ENCODE peak calls at places on chromosomes 4 and X, in four cellular contexts. Q is islet precursor cell, W is upper lobe of right lung, A is hypothalamus. P is an unnamed sample.

GRCh38 chrX:133297284-133297683 is 79.1 kb upstream of the TFDP3 start:
- DNase-seq in Q (no peak), W (no peak), A (no peak), P (no peak)

GRCh38 chrX:77447339-77448149 is at the start of gene FGF16:
- DNase-seq in Q (no peak), W (peak), A (no peak), P (no peak)

GRCh38 chrX:155333701-155334100 is 713 bp downstream of the CLIC2 start:
- DNase-seq in Q (no peak), W (no peak), A (no peak), P (no peak)

GRCh38 chr4:7679431-7679830 is 244.7 kb upstream of the PSAPL1 start:
- DNase-seq in Q (no peak), W (no peak), A (no peak), P (no peak)

GRCh38 chrX:5936438-5936837 is 292.2 kb downstream of the NLGN4X start:
- DNase-seq in Q (no peak), W (no peak), A (no peak), P (no peak)

GRCh38 chrX:37796805-37797204 is 16.9 kb downstream of the CYBB start:
- DNase-seq in Q (no peak), W (no peak), A (no peak), P (no peak)

GRCh38 chrX:45266456-45266855 is 65.8 kb upstream of the DIPK2B start:
- DNase-seq in Q (peak), W (no peak), A (no peak), P (no peak)

GRCh38 chr4:84324303-84324702 is 174.8 kb downstream of the NKX6-1 start:
- DNase-seq in Q (no peak), W (no peak), A (no peak), P (no peak)

GRCh38 chr4:106316773-106317409 is 541 bp downstream of the AIMP1 start:
- DNase-seq in Q (no peak), W (no peak), A (no peak), P (no peak)

GRCh38 chr4:16583764-16584163 is 314.7 kb downstream of the LDB2 start:
- DNase-seq in Q (no peak), W (no peak), A (no peak), P (no peak)

GRCh38 chr4:100268807-100269206 is 78.5 kb upstream of the DDIT4L start:
- DNase-seq in Q (no peak), W (no peak), A (no peak), P (no peak)

GRCh38 chr4:159723341-159724048 is 620.6 kb downstream of the RAPGEF2 start:
- DNase-seq in Q (no peak), W (no peak), A (no peak), P (no peak)

GRCh38 chr4:145351162-145351561 is 130.5 kb upstream of the SMAD1 start:
- DNase-seq in Q (no peak), W (no peak), A (no peak), P (no peak)

GRCh38 chrX:153456161-153456560 is 10.3 kb upstream of the TREX2 start:
- DNase-seq in Q (no peak), W (no peak), A (no peak), P (no peak)